ENCODE peak calls at places on chromosomes 16 and 17, in seven cellular contexts. V, T, J, C, D, W and M are unnamed samples.

GRCh38 chr17:29836643-29837042 is 93.4 kb downstream of the SSH2 start:
- DNase-seq in T (peak), C (no peak), J (no peak), V (no peak), D (no peak), W (no peak), M (no peak)

GRCh38 chr17:7750321-7750821 is 32.8 kb downstream of the DNAH2 start:
- DNase-seq in W (peak), C (no peak), J (no peak), V (peak), T (peak), D (no peak), M (no peak)

GRCh38 chr16:3190949-3191353 is 2.9 kb downstream of the OR1F1 start:
- DNase-seq in V (no peak), D (no peak), W (peak), J (no peak), C (no peak), T (no peak), M (no peak)

GRCh38 chr17:38791162-38791561 is 8.2 kb downstream of the PIP4K2B start:
- DNase-seq in C (no peak), V (no peak), D (no peak), T (no peak), J (no peak), W (no peak), M (no peak)

GRCh38 chr16:89354325-89354724 is 136.0 kb downstream of the ANKRD11 start:
- DNase-seq in C (no peak), V (no peak), T (no peak), J (no peak), D (no peak), W (no peak), M (no peak)

GRCh38 chr17:19453296-19453695 is 42.3 kb downstream of the RNF112 start:
- DNase-seq in D (no peak), J (no peak), V (no peak), W (no peak), C (no peak), T (no peak), M (peak)

GRCh38 chr16:54282202-54282922 is 4.2 kb downstream of the IRX3 start:
- DNase-seq in V (no peak), J (no peak), T (no peak), W (no peak), C (no peak), D (no peak), M (peak)

GRCh38 chr16:84109598-84110325 is 7.0 kb downstream of the MBTPS1 start:
- DNase-seq in W (no peak), V (no peak), J (no peak), C (no peak), D (no peak), T (no peak), M (no peak)